ENCODE peak calls at places on chromosomes 11 and 22, in eight cellular contexts. T, L, P, D, S, Z, W and J are unnamed samples. For H3K27me3, the result is how much of the 10 kb centered on the place peaks cover.

GRCh38 chr11:35486446-35486845 is 39.0 kb downstream of the PAMR1 start:
- DNase-seq in T (no peak), L (no peak), P (no peak), D (no peak), S (no peak), Z (no peak), W (no peak), J (no peak)

GRCh38 chr11:11125618-11126017 is 227.4 kb downstream of the CSNK2A3 start:
- DNase-seq in T (no peak), L (no peak), P (no peak), D (no peak), S (no peak), Z (no peak), W (no peak), J (no peak)

GRCh38 chr11:27934830-27935145 is 173.2 kb downstream of the KIF18A start:
- DNase-seq in T (no peak), L (no peak), P (no peak), D (no peak), S (no peak), Z (no peak), W (no peak), J (peak)

GRCh38 chr11:119903821-119904220 is 174.8 kb upstream of the NECTIN1 start:
- DNase-seq in T (no peak), L (no peak), P (no peak), D (no peak), S (no peak), Z (no peak), W (no peak), J (no peak)

GRCh38 chr11:130166457-130166784 is 6.8 kb downstream of the ST14 start:
- DNase-seq in T (no peak), L (no peak), P (no peak), D (no peak), S (peak), Z (no peak), W (no peak), J (peak)

GRCh38 chr22:33438273-33438672 is 380.1 kb upstream of the SYN3 start:
- DNase-seq in T (no peak), L (no peak), P (no peak), D (no peak), S (no peak), Z (peak), W (no peak), J (peak)

GRCh38 chr22:48554893-48555552 is 1272.7 kb downstream of the BRD1 start:
- DNase-seq in T (peak), L (no peak), P (no peak), D (no peak), S (no peak), Z (no peak), W (peak), J (no peak)

GRCh38 chr22:25375683-25376082 is 156.2 kb downstream of the CRYBB2 start:
- DNase-seq in T (peak), L (no peak), P (no peak), D (no peak), S (no peak), Z (no peak), W (no peak), J (no peak)

GRCh38 chr11:13929551-13929950 is 33.0 kb upstream of the SPON1 start:
- DNase-seq in T (no peak), L (no peak), P (no peak), D (no peak), S (no peak), Z (peak), W (no peak), J (no peak)

GRCh38 chr11:61126266-61126665 is 24.0 kb downstream of the CD5 start:
- DNase-seq in T (no peak), L (no peak), P (peak), D (no peak), S (no peak), Z (no peak), W (no peak), J (no peak)

GRCh38 chr11:72069787-72070251 is 10.5 kb downstream of the NUMA1 start:
- DNase-seq in T (peak), L (no peak), P (peak), D (no peak), S (peak), Z (peak), W (peak), J (peak)

GRCh38 chr22:39873963-39874362 is 19.6 kb downstream of the ENTHD1 start:
- DNase-seq in T (no peak), L (no peak), P (no peak), D (no peak), S (no peak), Z (no peak), W (no peak), J (no peak)

GRCh38 chr11:67280341-67280790 is 8.7 kb upstream of the ANKRD13D start:
- DNase-seq in T (no peak), L (no peak), P (peak), D (no peak), S (peak), Z (no peak), W (no peak), J (no peak)

GRCh38 chr11:8070417-8071101 is 10.5 kb upstream of the TUB start:
- DNase-seq in T (peak), L (no peak), P (no peak), D (no peak), S (no peak), Z (no peak), W (no peak), J (peak)

GRCh38 chr11:122430490-122430889 is 225.0 kb upstream of the UBASH3B start:
- DNase-seq in T (no peak), L (no peak), P (peak), D (no peak), S (no peak), Z (no peak), W (no peak), J (no peak)

GRCh38 chr11:74142624-74143023 is 28.2 kb downstream of the C2CD3 start:
- DNase-seq in T (no peak), L (no peak), P (no peak), D (no peak), S (no peak), Z (no peak), W (no peak), J (peak)

GRCh38 chr22:49365910-49366309 is 461.8 kb downstream of the BRD1 start:
- DNase-seq in T (no peak), L (no peak), P (no peak), D (peak), S (no peak), Z (no peak), W (no peak), J (no peak)

GRCh38 chr11:65435981-65436411 is 13.4 kb downstream of the NEAT1 start:
- DNase-seq in T (no peak), L (no peak), P (peak), D (peak), S (peak), Z (no peak), W (peak), J (no peak)

GRCh38 chr22:48105254-48105653 is 1342.8 kb downstream of the TBC1D22A start:
- DNase-seq in T (no peak), L (no peak), P (no peak), D (no peak), S (no peak), Z (no peak), W (no peak), J (no peak)

GRCh38 chr11:116707250-116707649 is 65.5 kb downstream of the BUD13 start:
- DNase-seq in T (no peak), L (no peak), P (no peak), D (no peak), S (peak), Z (no peak), W (peak), J (peak)

GRCh38 chr11:94740083-94740974 is 27.8 kb upstream of the AMOTL1 start:
- DNase-seq in T (peak), L (no peak), P (peak), D (no peak), S (peak), Z (peak), W (peak), J (no peak)

GRCh38 chr11:64903291-64903833 is 13.6 kb downstream of the ATG2A start:
- DNase-seq in T (no peak), L (no peak), P (no peak), D (no peak), S (no peak), Z (no peak), W (no peak), J (no peak)

GRCh38 chr11:119062779-119063178 is 4.8 kb upstream of the VPS11 start:
- DNase-seq in T (no peak), L (no peak), P (no peak), D (no peak), S (peak), Z (no peak), W (peak), J (peak)

GRCh38 chr11:130318031-130318673 is 3.4 kb upstream of the ZBTB44 start:
- DNase-seq in T (peak), L (no peak), P (no peak), D (no peak), S (no peak), Z (no peak), W (no peak), J (peak)

GRCh38 chr11:2362414-2362813 is 14.7 kb upstream of the CD81 start:
- DNase-seq in T (no peak), L (no peak), P (no peak), D (no peak), S (no peak), Z (no peak), W (no peak), J (no peak)

GRCh38 chr11:34302046-34302921 is 55.5 kb downstream of the ABTB2 start:
- DNase-seq in T (peak), L (no peak), P (no peak), D (no peak), S (no peak), Z (no peak), W (no peak), J (peak)

GRCh38 chr22:23552573-23552972 is 27.5 kb downstream of the IGLL1 start:
- DNase-seq in T (no peak), L (no peak), P (no peak), D (no peak), S (no peak), Z (no peak), W (no peak), J (no peak)

GRCh38 chr11:104522650-104523049 is 358.7 kb upstream of the PDGFD start:
- DNase-seq in T (no peak), L (no peak), P (no peak), D (no peak), S (no peak), Z (no peak), W (peak), J (no peak)

GRCh38 chr11:82732348-82732733 is 1.3 kb downstream of the FAM181B start:
- DNase-seq in T (peak), L (no peak), P (no peak), D (no peak), S (no peak), Z (no peak), W (no peak), J (no peak)

GRCh38 chr11:118163494-118163893 is 10.9 kb upstream of the SCN4B start:
- DNase-seq in T (no peak), L (no peak), P (peak), D (no peak), S (no peak), Z (no peak), W (no peak), J (no peak)

GRCh38 chr11:78649361-78650215 is 74.9 kb upstream of the NARS2 start:
- DNase-seq in T (peak), L (no peak), P (no peak), D (no peak), S (no peak), Z (peak), W (no peak), J (no peak)

GRCh38 chr22:27331526-27332281 is 469.9 kb downstream of the MN1 start:
- DNase-seq in T (peak), L (no peak), P (peak), D (no peak), S (peak), Z (peak), W (peak), J (peak)

GRCh38 chr11:118531597-118532084 is 649 bp downstream of the TMEM25 start:
- DNase-seq in T (peak), L (no peak), P (no peak), D (no peak), S (no peak), Z (no peak), W (no peak), J (peak)

GRCh38 chr11:36509265-36509664 is 807 bp downstream of the TRAF6 start:
- DNase-seq in T (no peak), L (peak), P (no peak), D (no peak), S (no peak), Z (no peak), W (no peak), J (peak)

GRCh38 chr11:95762513-95762912 is 27.1 kb downstream of the FAM76B start:
- DNase-seq in T (no peak), L (no peak), P (no peak), D (no peak), S (no peak), Z (no peak), W (no peak), J (no peak)

GRCh38 chr11:17528906-17529813 is 15.1 kb downstream of the USH1C start:
- DNase-seq in T (no peak), L (no peak), P (no peak), D (no peak), S (no peak), Z (no peak), W (no peak), J (no peak)

GRCh38 chr11:104246590-104246989 is 82.6 kb upstream of the PDGFD start:
- DNase-seq in T (no peak), L (no peak), P (no peak), D (no peak), S (no peak), Z (no peak), W (no peak), J (no peak)

GRCh38 chr22:41827671-41828070 is 5.2 kb upstream of the SREBF2 start:
- DNase-seq in T (no peak), L (no peak), P (no peak), D (no peak), S (no peak), Z (no peak), W (no peak), J (no peak)

GRCh38 chr22:41831828-41832552 is 915 bp upstream of the SREBF2 start:
- DNase-seq in T (no peak), L (no peak), P (no peak), D (no peak), S (no peak), Z (no peak), W (no peak), J (no peak)

GRCh38 chr22:41831383-41831782 is 1.5 kb upstream of the SREBF2 start:
- DNase-seq in T (no peak), L (no peak), P (no peak), D (no peak), S (no peak), Z (no peak), W (no peak), J (no peak)

GRCh38 chr22:41828516-41828915 is 4.4 kb upstream of the SREBF2 start:
- DNase-seq in T (no peak), L (no peak), P (no peak), D (no peak), S (peak), Z (no peak), W (no peak), J (no peak)

GRCh38 chr22:41830174-41830573 is 2.7 kb upstream of the SREBF2 start:
- DNase-seq in T (peak), L (no peak), P (no peak), D (no peak), S (no peak), Z (no peak), W (no peak), J (no peak)
- TF ChIP-seq CTCF in T (peak), L (no peak), P (no peak), D (no peak), S (no peak), Z (no peak), W (no peak), J (no peak)

DNA sequence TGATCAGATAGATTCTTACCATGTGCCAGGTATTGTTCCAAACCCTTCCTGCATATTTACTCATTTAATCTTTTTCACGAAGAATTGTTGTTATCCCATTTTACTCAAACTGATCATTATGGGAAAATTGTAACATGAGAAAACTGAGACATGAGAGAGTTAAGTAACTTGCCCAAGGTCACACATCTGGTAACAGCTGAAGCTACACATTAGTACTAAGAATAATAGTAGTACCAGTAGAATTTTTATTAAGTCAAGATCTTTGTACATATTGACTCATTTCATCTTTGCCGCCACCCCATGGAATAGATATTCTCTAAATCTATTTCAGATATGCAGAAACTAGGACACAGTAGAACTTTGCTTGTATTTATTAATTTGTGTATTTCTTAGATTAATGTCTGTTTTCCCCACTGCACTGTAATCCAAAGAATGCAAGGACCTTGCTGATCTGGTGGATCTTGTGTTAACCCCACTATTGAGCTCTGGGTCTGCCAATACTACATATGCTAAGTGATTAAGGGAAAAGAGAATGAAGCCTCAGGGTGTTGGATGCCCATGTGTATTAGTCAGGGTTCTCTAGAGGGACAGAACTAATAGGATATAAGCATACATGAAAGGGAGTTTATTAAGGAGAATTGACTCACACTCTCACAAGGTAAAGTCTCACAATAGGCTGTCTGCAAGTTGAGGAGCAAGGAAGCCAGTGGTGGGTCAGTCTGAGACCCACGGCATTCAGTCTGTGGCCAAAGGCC is 72.8 kb downstream of the PARVA start:
- DNase-seq in T (no peak), L (no peak), P (no peak), D (no peak), S (no peak), Z (no peak), W (no peak), J (peak)
- H3K27me3 ChIP-seq in T (under half), L (under half), P (under half), D (under half), S (under half), Z (under half), W (under half), J (under half)

DNA sequence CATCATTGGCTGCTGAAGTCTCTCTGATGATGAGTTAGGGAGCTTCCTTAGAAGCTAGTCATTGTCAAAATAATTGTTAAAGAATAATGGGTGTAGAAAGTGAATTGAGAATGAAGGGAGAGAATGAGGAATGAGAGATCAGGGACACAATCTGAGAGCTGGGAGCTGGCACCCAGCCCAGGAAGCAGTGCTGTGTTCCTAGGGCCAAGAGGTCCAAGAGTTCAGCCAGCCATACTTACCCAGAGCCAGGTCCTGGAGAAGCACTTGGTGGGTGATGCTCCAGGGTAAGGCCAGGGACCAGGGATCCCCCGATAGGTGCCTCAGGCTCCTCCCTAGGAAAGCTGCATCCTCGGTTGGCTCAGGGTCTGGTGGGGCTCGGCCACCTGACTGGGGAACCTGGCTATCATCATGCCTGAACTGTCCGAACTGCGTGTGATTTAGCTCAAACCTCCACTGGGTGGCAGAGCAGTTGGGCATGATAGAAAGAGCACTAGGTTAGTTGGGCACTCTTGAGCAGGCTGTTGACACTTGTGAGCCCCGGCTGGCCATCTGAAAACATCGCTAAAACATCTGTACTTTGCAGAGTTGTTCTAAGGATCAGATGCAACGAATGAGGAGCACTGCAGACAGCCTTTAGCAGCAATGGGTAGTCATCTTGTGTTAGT is 123.9 kb upstream of the NCAM1 start:
- DNase-seq in T (peak), L (no peak), P (no peak), D (no peak), S (no peak), Z (peak), W (peak), J (no peak)
- TF ChIP-seq CTCF in T (peak), L (no peak), P (peak), D (no peak), S (no peak), Z (peak), W (no peak), J (peak)

DNA sequence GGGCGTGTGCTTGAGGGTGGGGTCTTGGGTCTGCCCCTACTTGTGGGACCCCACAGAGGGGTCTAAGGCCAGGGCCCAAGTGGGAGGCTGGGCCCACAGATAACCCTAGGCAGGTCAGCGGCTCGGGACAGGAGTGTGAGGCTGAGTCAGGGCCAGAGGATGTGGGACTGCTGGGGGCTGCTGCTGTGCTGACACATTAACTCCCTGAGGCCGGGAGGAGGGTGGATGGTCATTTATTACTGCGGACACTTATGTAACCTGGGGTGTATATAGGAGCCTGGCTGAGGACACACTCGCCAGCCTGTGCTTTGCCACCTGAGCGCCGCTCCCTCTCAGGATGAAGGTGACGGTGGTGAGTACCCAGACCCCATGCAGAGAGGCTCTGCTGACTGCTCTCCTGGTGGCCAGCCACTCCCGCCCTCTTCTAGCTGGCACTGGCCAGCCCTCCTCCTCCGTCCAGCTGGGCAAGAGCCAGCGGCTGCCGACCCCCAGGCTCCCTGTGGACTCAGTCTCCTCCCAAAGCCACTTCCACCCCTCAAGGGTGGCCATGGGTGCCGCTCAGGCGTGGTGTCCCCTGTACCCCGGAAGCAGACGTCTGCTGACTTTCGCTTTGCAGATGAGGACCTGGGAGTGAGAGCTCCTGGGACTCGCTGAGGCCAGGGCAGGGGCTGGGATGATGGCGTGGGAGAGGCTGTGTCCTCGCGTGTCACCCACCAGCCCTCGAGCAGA is at the start of gene MIOX:
- DNase-seq in T (no peak), L (no peak), P (no peak), D (no peak), S (no peak), Z (no peak), W (peak), J (no peak)
- H3K27me3 ChIP-seq in T (under half), L (under half), P (under half), D (under half), S (under half), Z (under half), W (under half), J (under half)